ENCODE peak calls at places on chromosome 22, in ten cellular contexts. K is DMS153; V is EH; E is posterior cingulate gyrus; I is effector memory CD8-positive, alpha-beta T cell; N is body of pancreas; M is EL; A is heart right ventricle; D is AG04450; B is thyroid gland. Q is an unnamed sample.

GRCh38 chr22:26672590-26673468 is 15.4 kb downstream of the MIAT start:
- DNase-seq in K (peak), V (peak), E (peak), I (peak), N (peak), M (peak), A (peak), D (peak), B (peak), Q (peak)

GRCh38 chr22:46029036-46029435 is 52.1 kb upstream of the WNT7B start:
- DNase-seq in K (no peak), V (no peak), E (no peak), I (no peak), N (no peak), M (no peak), A (no peak), D (no peak), B (no peak), Q (no peak)

GRCh38 chr22:20953668-20954500 is 13.2 kb upstream of the AIFM3 start:
- DNase-seq in K (no peak), V (peak), E (no peak), I (no peak), N (peak), M (peak), A (no peak), D (no peak), B (no peak), Q (no peak)

GRCh38 chr22:17638182-17638431 is 450 bp upstream of the BCL2L13 start:
- DNase-seq in K (no peak), V (no peak), E (no peak), I (no peak), N (no peak), M (no peak), A (no peak), D (no peak), B (no peak), Q (no peak)

GRCh38 chr22:45083659-45084305 is 74.0 kb upstream of the PHF21B start:
- DNase-seq in K (no peak), V (peak), E (no peak), I (no peak), N (no peak), M (peak), A (no peak), D (no peak), B (no peak), Q (peak)

GRCh38 chr22:27745809-27746208 is 55.7 kb downstream of the MN1 start:
- DNase-seq in K (no peak), V (no peak), E (no peak), I (no peak), N (no peak), M (no peak), A (no peak), D (no peak), B (no peak), Q (no peak)

GRCh38 chr22:47407626-47408025 is 645.2 kb downstream of the TBC1D22A start:
- DNase-seq in K (no peak), V (no peak), E (no peak), I (no peak), N (no peak), M (no peak), A (no peak), D (no peak), B (no peak), Q (no peak)

GRCh38 chr22:37063436-37064420 is 12.2 kb downstream of the KCTD17 start:
- DNase-seq in K (peak), V (no peak), E (no peak), I (no peak), N (no peak), M (no peak), A (no peak), D (no peak), B (no peak), Q (no peak)

GRCh38 chr22:39384750-39385480 is 14.7 kb upstream of the TAB1 start:
- DNase-seq in K (no peak), V (peak), E (peak), I (no peak), N (no peak), M (peak), A (no peak), D (no peak), B (peak), Q (no peak)

GRCh38 chr22:46290121-46290842 is 6.4 kb upstream of the GTSE1 start:
- DNase-seq in K (no peak), V (no peak), E (no peak), I (peak), N (no peak), M (no peak), A (peak), D (no peak), B (no peak), Q (no peak)

Q was measured in A172.